ENCODE peak calls at places on chromosomes 13 and 19, in seven cellular contexts. D, T, Y, A, U, M and Z are unnamed samples.

GRCh38 chr13:102907886-102908515 is 62.2 kb downstream of the ERCC5 start:
- DNase-seq in D (no peak), T (no peak), Y (no peak), A (no peak), U (no peak), M (no peak), Z (no peak)

GRCh38 chr13:74573654-74574053 is 439.4 kb upstream of the KLF12 start:
- DNase-seq in D (no peak), T (peak; percentile 6), Y (no peak), A (peak; percentile 25), U (no peak), M (no peak), Z (no peak)

GRCh38 chr19:13756210-13756609 is 8.1 kb upstream of the MRI1 start:
- DNase-seq in D (no peak), T (no peak), Y (no peak), A (no peak), U (no peak), M (no peak), Z (no peak)

GRCh38 chr13:80558074-80558473 is 217.1 kb upstream of the SPRY2 start:
- DNase-seq in D (no peak), T (no peak), Y (no peak), A (no peak), U (no peak), M (no peak), Z (no peak)

GRCh38 chr13:25965596-25965995 is 86.2 kb downstream of the SHISA2 start:
- DNase-seq in D (no peak), T (no peak), Y (no peak), A (no peak), U (no peak), M (no peak), Z (no peak)

GRCh38 chr13:97627566-97627965 is 193.6 kb downstream of the RAP2A start:
- DNase-seq in D (peak; percentile 70), T (peak; percentile 32), Y (peak; percentile 66), A (peak; percentile 54), U (no peak), M (peak; percentile 79), Z (no peak)

GRCh38 chr19:22616659-22617058 is 17.5 kb upstream of the ZNF492 start:
- DNase-seq in D (no peak), T (no peak), Y (no peak), A (peak; percentile 12), U (no peak), M (no peak), Z (no peak)

GRCh38 chr13:111213964-111214726 is 99.0 kb downstream of the ARHGEF7 start:
- DNase-seq in D (no peak), T (no peak), Y (no peak), A (no peak), U (peak; percentile 69), M (no peak), Z (no peak)

GRCh38 chr13:34435338-34435737 is 506.7 kb upstream of the NBEA start:
- DNase-seq in D (no peak), T (no peak), Y (no peak), A (no peak), U (no peak), M (no peak), Z (no peak)

GRCh38 chr19:39327318-39327717 is 6.7 kb upstream of the LRFN1 start:
- DNase-seq in D (no peak), T (no peak), Y (no peak), A (no peak), U (no peak), M (no peak), Z (no peak)

GRCh38 chr13:40456397-40456958 is 210.0 kb downstream of the FOXO1 start:
- DNase-seq in D (no peak), T (peak; percentile 76), Y (no peak), A (no peak), U (no peak), M (no peak), Z (no peak)

GRCh38 chr19:41299046-41299754 is 10.8 kb upstream of the CCDC97 start:
- DNase-seq in D (peak; percentile 88), T (peak; percentile 42), Y (no peak), A (peak; percentile 49), U (no peak), M (no peak), Z (no peak)

GRCh38 chr19:49344516-49345423 is 9.6 kb downstream of the CD37 start:
- DNase-seq in D (no peak), T (no peak), Y (no peak), A (no peak), U (peak; percentile 24), M (no peak), Z (no peak)

GRCh38 chr13:73335226-73335625 is 276.4 kb downstream of the KLF5 start:
- DNase-seq in D (no peak), T (no peak), Y (no peak), A (no peak), U (no peak), M (no peak), Z (no peak)

GRCh38 chr19:7480222-7480974 is 8.4 kb downstream of the PEX11G start:
- DNase-seq in D (no peak), T (no peak), Y (no peak), A (no peak), U (no peak), M (no peak), Z (no peak)

GRCh38 chr19:19618384-19619051 is at the start of gene PBX4:
- DNase-seq in D (peak; percentile 89), T (peak; percentile 93), Y (peak; percentile 95), A (peak; percentile 96), U (peak; percentile 98), M (peak; percentile 48), Z (peak; percentile 90)

GRCh38 chr19:46100344-46100743 is 24.1 kb downstream of the IGFL3 start:
- DNase-seq in D (no peak), T (no peak), Y (no peak), A (no peak), U (no peak), M (no peak), Z (no peak)

GRCh38 chr19:11179716-11180297 is 17.5 kb downstream of the KANK2 start:
- DNase-seq in D (no peak), T (no peak), Y (no peak), A (no peak), U (no peak), M (no peak), Z (no peak)

GRCh38 chr13:42330991-42331390 is 59.0 kb downstream of the AKAP11 start:
- DNase-seq in D (no peak), T (no peak), Y (no peak), A (no peak), U (no peak), M (no peak), Z (no peak)

GRCh38 chr19:16404396-16404795 is 67.4 kb downstream of the EPS15L1 start:
- DNase-seq in D (no peak), T (no peak), Y (no peak), A (no peak), U (no peak), M (no peak), Z (no peak)

GRCh38 chr13:41631296-41631965 is 174.1 kb downstream of the RGCC start:
- DNase-seq in D (no peak), T (no peak), Y (no peak), A (no peak), U (no peak), M (no peak), Z (no peak)

GRCh38 chr13:110334256-110334655 is 27.2 kb downstream of the COL4A2 start:
- DNase-seq in D (peak; percentile 34), T (no peak), Y (no peak), A (no peak), U (no peak), M (no peak), Z (no peak)

GRCh38 chr19:15265849-15266248 is 33.6 kb upstream of the EPHX3 start:
- DNase-seq in D (peak; percentile 98), T (peak; percentile 100), Y (no peak), A (peak; percentile 93), U (peak; percentile 87), M (peak; percentile 96), Z (peak; percentile 56)

GRCh38 chr19:3577741-3578344 is 5.1 kb downstream of the HMG20B start:
- DNase-seq in D (no peak), T (no peak), Y (no peak), A (no peak), U (peak; percentile 76), M (no peak), Z (no peak)

GRCh38 chr19:10226376-10227214 is 4.5 kb downstream of the S1PR2 start:
- DNase-seq in D (peak; percentile 79), T (peak; percentile 45), Y (no peak), A (peak; percentile 76), U (no peak), M (peak; percentile 89), Z (peak; percentile 54)

GRCh38 chr13:67223742-67224141 is 6.4 kb downstream of the PCDH9 start:
- DNase-seq in D (no peak), T (no peak), Y (no peak), A (no peak), U (no peak), M (no peak), Z (no peak)

GRCh38 chr13:107258599-107259187 is 690.8 kb upstream of the ARGLU1 start:
- DNase-seq in D (no peak), T (no peak), Y (peak; percentile 42), A (no peak), U (no peak), M (peak; percentile 78), Z (no peak)

GRCh38 chr19:17871032-17871877 is 490 bp upstream of the SLC5A5 start:
- DNase-seq in D (no peak), T (no peak), Y (no peak), A (no peak), U (no peak), M (no peak), Z (no peak)
- H3K27ac ChIP-seq in D (no peak overlapping the region), T (no peak overlapping the region), Y (no peak overlapping the region), A (no peak overlapping the region), U (no peak overlapping the region), M (no peak overlapping the region), Z (no peak overlapping the region)

GRCh38 chr13:49820591-49821215 is 28.2 kb upstream of the KPNA3 start:
- DNase-seq in D (no peak), T (no peak), Y (no peak), A (no peak), U (no peak), M (no peak), Z (no peak)

DNA sequence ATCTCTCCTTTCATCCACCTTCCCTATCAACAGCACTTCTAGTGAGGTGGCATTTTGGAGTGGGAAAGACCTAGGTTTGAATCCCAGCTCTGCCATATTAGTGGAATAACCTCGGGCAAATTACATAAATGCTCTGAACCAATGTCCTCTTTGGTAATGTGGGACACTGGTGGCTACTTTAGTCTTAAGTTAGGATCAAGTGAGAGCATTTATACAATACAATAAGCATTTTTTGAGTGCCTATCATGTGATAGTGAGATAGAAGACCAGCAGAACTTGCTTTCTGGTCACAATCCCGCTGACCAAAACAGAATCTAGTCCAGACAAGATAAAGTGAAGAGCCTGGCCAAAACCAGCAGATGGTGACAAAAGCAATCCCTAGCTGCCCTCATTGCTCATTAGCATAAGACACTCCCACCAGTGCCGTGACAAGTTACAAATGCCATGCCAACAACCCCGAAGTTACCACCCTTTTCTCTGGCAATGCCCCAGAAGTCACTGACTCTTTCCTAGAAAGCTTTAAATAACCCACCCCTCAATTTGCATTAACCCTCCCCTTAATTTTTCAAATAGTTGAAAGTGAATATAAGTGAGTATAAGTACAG is 28.8 kb upstream of the KPNA3 start:
- DNase-seq in D (no peak), T (no peak), Y (peak; percentile 4), A (no peak), U (no peak), M (no peak), Z (no peak)
- TF ChIP-seq CTCF in D (no peak), T (no peak), Y (no peak), A (no peak), U (no peak), M (no peak), Z (no peak)

GRCh38 chr19:51861870-51862622 is 25.7 kb downstream of the ZNF577 start:
- DNase-seq in D (no peak), T (no peak), Y (no peak), A (no peak), U (no peak), M (no peak), Z (no peak)
- H3K9me3 ChIP-seq in D (peaks cover 82% of the 10 kb centered on the region), T (no peaks in the 10 kb centered on the region), Y (peaks cover 83% of the 10 kb centered on the region), A (no peaks in the 10 kb centered on the region), U (peaks cover 100% of the 10 kb centered on the region), M (peaks cover 35% of the 10 kb centered on the region), Z (peaks cover 98% of the 10 kb centered on the region)

GRCh38 chr13:19661561-19661960 is 28.1 kb downstream of the MPHOSPH8 start:
- DNase-seq in D (no peak), T (no peak), Y (no peak), A (no peak), U (no peak), M (no peak), Z (no peak)
- H3K27ac ChIP-seq in D (no peak overlapping the region), T (no peak overlapping the region), Y (no peak overlapping the region), A (no peak overlapping the region), U (no peak overlapping the region), M (no peak overlapping the region), Z (no peak overlapping the region)